ENCODE peak calls at places on chromosomes 5 and 9, in six cellular contexts. G is HepG2, J is K562, E is GM12891, V is GM12878, F is H1. T is an unnamed sample.
A peak's percentile ranks its signal among the peaks of the same experiment; 100 is the strongest.

GRCh38 chr5:6638236-6638635 is 5.0 kb downstream of the SRD5A1 start:
- DNase-seq in G (no peak), J (no peak), E (no peak), V (no peak), F (no peak), T (no peak)

GRCh38 chr9:95332860-95333259 is 15.4 kb upstream of the FANCC start:
- DNase-seq in G (no peak), J (no peak), E (no peak), V (no peak), F (no peak), T (no peak)

GRCh38 chr9:123469231-123469630 is 113.2 kb downstream of the CRB2 start:
- DNase-seq in G (no peak), J (no peak), E (no peak), V (no peak), F (no peak), T (no peak)

GRCh38 chr5:80213467-80213866 is 42.4 kb downstream of the SERINC5 start:
- DNase-seq in G (no peak), J (no peak), E (no peak), V (no peak), F (no peak), T (no peak)

GRCh38 chr9:123556464-123557435 is 200.8 kb downstream of the CRB2 start:
- DNase-seq in G (no peak), J (peak; percentile 25), E (no peak), V (no peak), F (no peak), T (no peak)

GRCh38 chr5:67453526-67453925 is 256.9 kb upstream of the CD180 start:
- DNase-seq in G (no peak), J (no peak), E (no peak), V (no peak), F (no peak), T (no peak)

GRCh38 chr5:164663223-164663989 is 1158.0 kb downstream of the MAT2B start:
- DNase-seq in G (no peak), J (no peak), E (no peak), V (no peak), F (no peak), T (no peak)

GRCh38 chr5:159331099-159331973 is 1.0 kb upstream of the IL12B start:
- DNase-seq in G (no peak), J (peak; percentile 79), E (peak; percentile 61), V (no peak), F (no peak), T (peak; percentile 58)

GRCh38 chr9:92393686-92394085 is 10.7 kb downstream of the OGN start:
- DNase-seq in G (no peak), J (no peak), E (no peak), V (no peak), F (no peak), T (no peak)

GRCh38 chr5:135222171-135222681 is 176.8 kb downstream of the MACROH2A1 start:
- DNase-seq in G (no peak), J (no peak), E (no peak), V (no peak), F (no peak), T (no peak)

GRCh38 chr5:138601444-138601843 is 26.2 kb upstream of the HSPA9 start:
- DNase-seq in G (no peak), J (no peak), E (no peak), V (no peak), F (no peak), T (no peak)

GRCh38 chr9:113995963-113996362 is 82.1 kb downstream of the AMBP start:
- DNase-seq in G (no peak), J (no peak), E (no peak), V (no peak), F (no peak), T (no peak)

GRCh38 chr5:109080481-109080880 is 329.3 kb downstream of the PJA2 start:
- DNase-seq in G (no peak), J (no peak), E (no peak), V (no peak), F (no peak), T (no peak)

GRCh38 chr5:43602456-43602817 is 543 bp upstream of the NNT start:
- DNase-seq in G (peak; percentile 30), J (peak; percentile 33), E (peak; percentile 13), V (no peak), F (no peak), T (peak; percentile 8)

GRCh38 chr9:91771027-91771426 is 179.0 kb downstream of the ROR2 start:
- DNase-seq in G (no peak), J (no peak), E (no peak), V (no peak), F (no peak), T (no peak)

GRCh38 chr5:147055850-147056523 is 177.4 kb upstream of the PPP2R2B start:
- DNase-seq in G (no peak), J (no peak), E (no peak), V (no peak), F (no peak), T (no peak)

GRCh38 chr5:73218552-73219171 is 45.7 kb downstream of the TMEM174 start:
- DNase-seq in G (no peak), J (no peak), E (no peak), V (no peak), F (no peak), T (no peak)

GRCh38 chr5:14118551-14119320 is 24.4 kb upstream of the TRIO start:
- DNase-seq in G (no peak), J (no peak), E (no peak), V (no peak), F (no peak), T (no peak)

GRCh38 chr9:123283455-123283854 is 15.1 kb upstream of the STRBP start:
- DNase-seq in G (no peak), J (no peak), E (no peak), V (no peak), F (no peak), T (no peak)

GRCh38 chr9:126367139-126367538 is 40.5 kb downstream of the MVB12B start:
- DNase-seq in G (no peak), J (no peak), E (no peak), V (no peak), F (no peak), T (no peak)
- TF ChIP-seq POLR2AphosphoS5 in G (no peak), J (no peak), E (no peak), V (no peak), F (no peak), T (no peak)

DNA sequence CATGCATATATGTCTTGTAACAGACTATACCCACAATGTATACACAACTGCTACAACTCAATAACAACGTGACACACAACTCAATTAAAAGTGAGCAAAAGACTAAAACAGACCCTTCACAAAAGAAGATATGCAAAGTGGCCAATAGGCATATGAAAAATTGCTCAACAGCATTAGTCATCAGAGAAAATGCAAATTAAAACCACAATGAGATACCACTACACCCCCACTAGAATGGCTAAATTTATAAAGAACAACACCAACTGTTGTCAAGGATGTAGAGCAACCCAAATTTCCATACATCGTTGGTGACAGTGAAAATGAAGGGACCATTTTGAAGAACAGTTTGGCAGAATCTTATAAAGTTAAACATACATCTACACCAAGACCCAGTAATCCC is 38.9 kb downstream of the GABRB2 start:
- DNase-seq in G (no peak), J (no peak), E (no peak), V (no peak), F (no peak), T (no peak)
- TF ChIP-seq TAF1 in G (no peak), J (no peak), E (no peak), V (no peak), F (no peak), T (no peak)

GRCh38 chr9:32384364-32385134 is at the start of gene ACO1:
- DNase-seq in G (peak; percentile 80), J (peak; percentile 97), E (peak; percentile 83), V (peak; percentile 28), F (peak; percentile 64), T (peak; percentile 85)
- TF ChIP-seq POLR2AphosphoS5 in G (peak; percentile 70), J (no peak), E (no peak), V (no peak), F (no peak), T (no peak)

DNA sequence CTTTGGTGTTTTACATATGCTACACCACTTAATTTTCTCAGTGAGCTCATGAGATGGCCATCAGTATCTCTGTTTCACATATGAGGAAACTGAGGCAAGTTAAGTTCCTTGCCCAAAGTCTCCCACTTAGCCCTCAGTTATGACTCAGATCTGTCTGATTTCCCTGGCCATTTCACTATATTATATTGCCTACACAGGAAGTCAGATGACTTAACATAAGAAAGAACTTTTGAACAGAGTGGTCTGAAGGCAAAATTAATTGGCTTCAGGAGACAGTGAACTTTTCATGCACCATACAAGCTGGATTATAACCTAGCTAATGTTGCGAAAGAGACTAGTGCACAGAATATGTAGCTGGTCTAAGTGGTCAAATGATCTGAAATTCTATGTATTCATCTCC is 221.6 kb downstream of the NFIB start:
- DNase-seq in G (no peak), J (no peak), E (no peak), V (no peak), F (no peak), T (no peak)
- TF ChIP-seq TAF1 in G (no peak), J (no peak), E (no peak), V (no peak), F (no peak), T (no peak)

DNA sequence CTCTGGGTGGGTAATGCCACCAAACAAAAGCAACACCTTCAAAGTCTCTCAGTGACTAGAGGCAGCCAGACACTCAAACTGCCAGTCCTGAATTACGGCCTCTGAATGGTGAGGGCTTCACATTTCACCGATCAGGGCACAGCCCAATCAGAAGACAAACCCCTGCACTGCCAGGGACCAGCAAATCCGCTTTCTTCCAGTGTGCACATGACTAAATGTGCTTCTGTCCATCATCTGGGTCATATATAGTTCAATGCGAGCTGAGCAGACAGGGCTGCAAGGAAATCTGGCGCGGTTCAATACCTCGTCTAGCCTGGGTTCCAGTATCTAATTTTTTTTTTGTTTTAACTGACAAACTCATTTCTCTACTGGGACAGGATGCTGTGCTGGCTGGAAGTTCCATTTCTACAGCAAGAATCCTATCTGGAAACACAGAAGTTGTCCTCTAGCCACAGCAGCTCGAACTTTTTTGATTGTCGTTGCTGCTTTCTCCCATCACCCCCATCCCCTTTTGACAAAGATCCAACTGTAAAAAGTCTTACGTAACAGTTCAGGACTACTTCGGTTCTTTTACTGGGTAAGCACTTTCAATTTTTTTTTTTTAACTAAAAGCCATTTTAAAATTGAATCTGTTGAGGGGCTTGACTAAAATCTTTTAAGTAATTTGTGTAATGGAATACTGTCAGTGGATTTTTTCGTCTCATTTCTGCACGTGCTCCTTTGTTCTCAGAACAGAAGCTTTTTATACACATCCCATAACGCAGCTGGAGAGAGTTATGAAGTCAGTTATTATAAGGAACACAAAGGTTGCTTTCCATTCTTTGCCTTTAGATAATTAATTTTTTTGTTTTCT is 112.7 kb downstream of the NR6A1 start:
- DNase-seq in G (peak; percentile 76), J (peak; percentile 23), E (peak; percentile 43), V (peak; percentile 93), F (no peak), T (peak; percentile 26)
- TF ChIP-seq POLR2AphosphoS5 in G (peak; percentile 52), J (peak; percentile 79), E (peak; percentile 99), V (peak; percentile 100), F (no peak), T (no peak)

GRCh38 chr9:121935744-121936143 is 157.4 kb downstream of the TTLL11 start:
- DNase-seq in G (no peak), J (no peak), E (no peak), V (no peak), F (no peak), T (no peak)
- TF ChIP-seq TAF1 in G (no peak), J (no peak), E (no peak), V (no peak), F (no peak), T (no peak)

DNA sequence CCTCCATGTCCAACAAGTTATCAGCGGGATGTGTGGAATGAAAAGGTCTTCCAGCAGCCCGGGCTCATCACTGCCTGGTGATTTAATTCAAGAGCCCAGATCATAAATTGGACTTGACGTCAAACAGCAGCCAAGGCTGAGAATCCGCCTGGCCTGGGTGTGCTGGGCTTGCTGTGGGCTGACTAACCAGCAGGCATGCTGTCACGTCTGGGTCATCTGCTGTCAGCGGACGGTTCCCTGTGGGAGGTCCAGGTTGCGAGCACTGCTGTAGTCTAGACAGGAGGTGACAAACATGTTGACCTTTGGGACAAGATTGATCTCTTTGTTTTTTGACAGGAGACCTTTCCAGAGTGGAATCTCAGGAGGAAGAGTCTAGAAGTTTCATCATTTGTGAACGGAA is 289.7 kb downstream of the OSTF1 start:
- DNase-seq in G (no peak), J (no peak), E (no peak), V (no peak), F (no peak), T (no peak)
- TF ChIP-seq POLR2AphosphoS5 in G (no peak), J (no peak), E (no peak), V (no peak), F (no peak), T (no peak)